ENCODE peak calls at places on chromosomes 4 and X, in four cellular contexts. U is endodermal cell, G is lower lobe of right lung, N is astrocyte of the spinal cord. F is an unnamed sample.
A peak's percentile ranks its signal among the peaks of the same experiment; 100 is the strongest.

GRCh38 chr4:101018836-101019235 is 328.5 kb downstream of the PPP3CA start:
- DNase-seq in U (no peak), G (no peak), N (no peak), F (peak; percentile 30)

GRCh38 chr4:77652237-77652897 is 46.7 kb downstream of the CXCL13 start:
- DNase-seq in U (no peak), N (no peak), G (no peak), F (no peak)

GRCh38 chr4:109576462-109576861 is 16.4 kb downstream of the MCUB start:
- DNase-seq in G (no peak), U (no peak), N (peak; percentile 29), F (peak; percentile 42)

GRCh38 chr4:153778383-153778782 is 10.5 kb downstream of the SFRP2 start:
- DNase-seq in N (no peak), U (no peak), G (no peak), F (no peak)

GRCh38 chrX:149255860-149256259 is 249.2 kb downstream of the IDS start:
- DNase-seq in N (no peak), U (no peak), G (no peak), F (no peak)

GRCh38 chrX:113384628-113385027 is 544.0 kb upstream of the AMOT start:
- DNase-seq in U (no peak), G (no peak), N (peak; percentile 76), F (no peak)

GRCh38 chr4:185115827-185116232 is 27.2 kb upstream of the SLC25A4 start:
- DNase-seq in N (peak; percentile 47), G (no peak), U (peak; percentile 88), F (no peak)

GRCh38 chr4:808860-809570 is 16.9 kb downstream of the CPLX1 start:
- DNase-seq in G (peak; percentile 28), N (no peak), U (peak; percentile 23), F (no peak)

GRCh38 chr4:26074672-26075071 is 160.7 kb downstream of the SMIM20 start:
- DNase-seq in N (no peak), U (no peak), G (peak; percentile 67), F (peak; percentile 62)

GRCh38 chr4:121822047-121822446 is 1.6 kb downstream of the CCNA2 start:
- DNase-seq in N (no peak), U (no peak), G (no peak), F (no peak)

GRCh38 chr4:184538023-184538599 is 63.8 kb upstream of the IRF2 start:
- DNase-seq in G (peak; percentile 89), N (peak; percentile 93), U (peak; percentile 51), F (peak; percentile 73)

GRCh38 chrX:47797084-47797483 is 39.6 kb upstream of the ZNF81 start:
- DNase-seq in N (no peak), G (no peak), U (no peak), F (no peak)